ENCODE peak calls at places on chromosome 22, in eight cellular contexts. Y is IMR-90, X is Peyer's patch, D is uterus, N is right lobe of liver, V is breast epithelium, K is spleen, B is K562. M is an unnamed sample.

GRCh38 chr22:22031571-22031970 is 49.0 kb upstream of the TOP3B start:
- DNase-seq in Y (no peak), X (no peak), D (no peak), N (no peak), V (no peak), K (no peak), B (no peak), M (no peak)

GRCh38 chr22:29647954-29648737 is 44.7 kb downstream of the NF2 start:
- DNase-seq in Y (no peak), X (no peak), D (no peak), N (no peak), V (no peak), K (no peak), B (no peak), M (no peak)

GRCh38 chr22:26559961-26560575 is 29.9 kb downstream of the TPST2 start:
- DNase-seq in Y (no peak), X (no peak), D (no peak), N (no peak), V (no peak), K (no peak), B (no peak), M (peak; percentile 71)

GRCh38 chr22:47143249-47143938 is 380.9 kb downstream of the TBC1D22A start:
- DNase-seq in Y (no peak), X (no peak), D (no peak), N (no peak), V (no peak), K (no peak), B (no peak), M (peak; percentile 62)

GRCh38 chr22:36510966-36511881 is 4.4 kb upstream of the FOXRED2 start:
- DNase-seq in Y (peak; percentile 51), X (peak; percentile 67), D (no peak), N (no peak), V (no peak), K (no peak), B (peak; percentile 26), M (peak; percentile 32)

GRCh38 chr22:28599693-28600092 is 79.9 kb downstream of the TTC28 start:
- DNase-seq in Y (no peak), X (no peak), D (no peak), N (no peak), V (no peak), K (no peak), B (no peak), M (no peak)

GRCh38 chr22:25362883-25363240 is 143.4 kb downstream of the CRYBB2 start:
- DNase-seq in Y (no peak), X (no peak), D (peak; percentile 7), N (no peak), V (peak; percentile 25), K (peak; percentile 54), B (no peak), M (no peak)

GRCh38 chr22:37428649-37429586 is 1.6 kb upstream of the ELFN2 start:
- DNase-seq in Y (peak; percentile 43), X (peak; percentile 83), D (no peak), N (no peak), V (no peak), K (no peak), B (peak; percentile 61), M (peak; percentile 51)

GRCh38 chr22:26318975-26319374 is 110.1 kb upstream of the ASPHD2 start:
- DNase-seq in Y (no peak), X (no peak), D (no peak), N (no peak), V (no peak), K (no peak), B (peak; percentile 14), M (no peak)

GRCh38 chr22:46069518-46070214 is 80.7 kb upstream of the PPARA start:
- DNase-seq in Y (peak; percentile 91), X (peak; percentile 91), D (peak; percentile 94), N (peak; percentile 91), V (peak; percentile 94), K (peak; percentile 89), B (no peak), M (peak; percentile 92)
- TF ChIP-seq POLR2A in Y (peak; percentile 87), X (peak; percentile 90), D (peak; percentile 87), N (peak; percentile 86), V (peak; percentile 58), K (peak; percentile 86), B (no peak), M (peak; percentile 80)

GRCh38 chr22:42187646-42188045 is 57.0 kb upstream of the CYP2D6 start:
- DNase-seq in Y (no peak), X (no peak), D (no peak), N (no peak), V (no peak), K (no peak), B (no peak), M (no peak)

GRCh38 chr22:42192547-42192946 is 61.9 kb upstream of the CYP2D6 start:
- DNase-seq in Y (no peak), X (no peak), D (no peak), N (no peak), V (no peak), K (no peak), B (no peak), M (no peak)

GRCh38 chr22:42188808-42189447 is 58.3 kb upstream of the CYP2D6 start:
- DNase-seq in Y (peak; percentile 55), X (peak; percentile 67), D (no peak), N (no peak), V (no peak), K (no peak), B (no peak), M (no peak)

GRCh38 chr22:42190274-42190673 is 59.7 kb upstream of the CYP2D6 start:
- DNase-seq in Y (no peak), X (no peak), D (no peak), N (no peak), V (no peak), K (no peak), B (no peak), M (no peak)

DNA sequence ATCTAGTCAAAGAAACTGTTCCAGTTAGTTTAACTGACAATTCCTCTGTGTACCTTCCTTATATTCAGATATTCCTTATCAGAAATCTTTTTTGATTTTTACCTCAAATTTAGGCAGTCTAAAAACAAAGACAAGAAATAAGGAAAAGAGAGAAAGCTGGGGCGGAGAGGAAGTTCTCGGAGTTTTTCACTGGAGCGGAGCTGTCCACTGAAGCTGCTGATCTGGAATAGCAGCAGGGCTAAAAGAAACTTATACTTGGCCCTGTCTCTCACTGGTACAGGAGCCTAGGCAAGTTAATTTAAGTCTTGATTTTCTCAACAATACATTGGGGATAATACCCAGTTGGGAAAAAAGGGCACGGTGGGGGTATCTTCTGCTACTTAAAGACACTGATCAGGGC is 59.2 kb upstream of the CYP2D6 start:
- DNase-seq in Y (no peak), X (no peak), D (no peak), N (no peak), V (no peak), K (no peak), B (no peak), M (no peak)
- TF ChIP-seq CTCF in Y (no peak), X (no peak), D (no peak), N (no peak), V (no peak), K (no peak), B (no peak), M (no peak)

DNA sequence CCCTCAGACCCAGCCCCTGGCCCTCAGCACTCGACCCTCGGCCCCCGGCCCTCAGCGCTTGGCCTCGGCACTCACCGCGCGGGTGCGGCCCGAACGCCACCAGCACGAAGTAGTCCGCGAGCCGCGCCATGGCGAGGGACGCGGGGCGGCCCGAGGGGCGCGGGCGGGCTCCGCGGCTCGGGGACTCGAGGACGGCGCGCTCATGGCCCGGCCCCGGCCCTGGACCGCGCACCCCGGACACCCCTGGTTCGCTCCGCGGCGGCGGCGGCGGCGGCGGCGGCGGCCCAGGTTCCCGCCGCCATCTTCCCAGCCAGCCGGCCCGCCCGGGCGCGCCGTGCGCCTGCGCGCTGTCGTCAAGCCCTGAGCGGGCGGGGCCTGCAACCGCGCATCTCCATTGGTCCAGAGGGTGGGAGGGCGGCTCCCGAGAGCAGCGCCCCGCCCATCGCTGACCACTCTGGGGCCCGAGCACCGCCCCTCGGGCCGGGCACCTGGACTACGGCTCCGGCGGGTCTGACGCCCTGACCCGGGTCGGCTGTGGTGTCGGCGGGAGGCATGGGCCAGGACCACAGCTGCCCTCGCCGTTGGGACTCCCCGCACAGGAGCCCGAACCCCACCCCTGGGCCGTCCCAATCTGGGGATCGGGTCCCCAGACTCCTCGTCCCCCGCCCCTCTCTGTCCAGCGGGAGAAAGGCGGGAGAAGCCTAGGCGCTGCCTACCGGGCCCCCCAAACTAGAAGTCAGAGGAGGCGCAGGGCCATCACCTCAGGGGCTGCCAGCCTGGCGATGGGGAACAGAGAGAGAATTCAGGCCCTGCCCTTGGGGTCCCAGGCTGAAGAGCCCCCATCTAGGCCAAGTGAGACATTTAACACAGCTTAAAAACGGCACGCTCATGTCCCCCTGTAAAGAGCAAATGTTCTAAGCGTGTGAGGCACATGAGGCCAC is at the start of gene SBF1:
- DNase-seq in Y (peak; percentile 84), X (peak; percentile 96), D (peak; percentile 90), N (peak; percentile 96), V (peak; percentile 88), K (peak; percentile 97), B (peak; percentile 97), M (peak; percentile 93)
- TF ChIP-seq POLR2A in Y (peak; percentile 26), X (peak; percentile 88), D (peak; percentile 90), N (peak; percentile 77), V (no peak), K (no peak), B (peak; percentile 59), M (peak; percentile 48)

GRCh38 chr22:20918663-20919220 is 1.5 kb downstream of the CRKL start:
- DNase-seq in Y (no peak), X (no peak), D (no peak), N (no peak), V (no peak), K (peak; percentile 51), B (peak; percentile 86), M (peak; percentile 17)

GRCh38 chr22:20920881-20921203 is 3.6 kb downstream of the CRKL start:
- DNase-seq in Y (no peak), X (no peak), D (no peak), N (no peak), V (no peak), K (no peak), B (no peak), M (no peak)

GRCh38 chr22:20926243-20926642 is 9.0 kb downstream of the CRKL start:
- DNase-seq in Y (no peak), X (no peak), D (no peak), N (no peak), V (no peak), K (no peak), B (peak; percentile 38), M (no peak)

GRCh38 chr22:20919718-20920117 is 2.5 kb downstream of the CRKL start:
- DNase-seq in Y (no peak), X (no peak), D (no peak), N (no peak), V (no peak), K (no peak), B (peak; percentile 22), M (no peak)

GRCh38 chr22:20922141-20922751 is 5.0 kb downstream of the CRKL start:
- DNase-seq in Y (no peak), X (no peak), D (no peak), N (no peak), V (no peak), K (no peak), B (peak; percentile 36), M (no peak)
- TF ChIP-seq CTCF in Y (no peak), X (no peak), D (no peak), N (no peak), V (no peak), K (no peak), B (no peak), M (no peak)

M was measured in body of pancreas.